ENCODE peak calls at places on chromosomes 1 and 21, in seven cellular contexts. R, E, M, K, G, H and O are unnamed samples. For H3K4me1 and H3K9me3, the result is how much of the 10 kb centered on the place peaks cover.

GRCh38 chr1:220791287-220791686 is 4.6 kb downstream of the MTARC1 start:
- DNase-seq in R (no peak), E (no peak), M (no peak), K (no peak), G (no peak), H (no peak), O (no peak)

GRCh38 chr21:35051287-35051818 is 2.3 kb upstream of the RUNX1 start:
- DNase-seq in R (peak), E (no peak), M (peak), K (peak), G (peak), H (peak), O (peak)

GRCh38 chr1:1073743-1074587 is at the start of gene RNF223:
- DNase-seq in R (no peak), E (no peak), M (no peak), K (no peak), G (no peak), H (peak), O (no peak)

GRCh38 chr21:15788847-15789548 is 59.2 kb downstream of the USP25 start:
- DNase-seq in R (no peak), E (no peak), M (no peak), K (peak), G (no peak), H (no peak), O (no peak)

GRCh38 chr1:224691526-224691925 is 75.4 kb downstream of the CNIH3 start:
- DNase-seq in R (no peak), E (no peak), M (no peak), K (no peak), G (no peak), H (no peak), O (no peak)

GRCh38 chr1:13512472-13512871 is 1.3 kb downstream of the LRRC38 start:
- DNase-seq in R (no peak), E (no peak), M (no peak), K (no peak), G (no peak), H (no peak), O (no peak)

GRCh38 chr21:44927587-44928461 is 7.1 kb upstream of the ITGB2 start:
- DNase-seq in R (no peak), E (no peak), M (no peak), K (peak), G (no peak), H (no peak), O (peak)

GRCh38 chr1:10107985-10108663 is 75.4 kb downstream of the UBE4B start:
- DNase-seq in R (no peak), E (peak), M (no peak), K (peak), G (no peak), H (peak), O (no peak)

GRCh38 chr1:116940809-116941640 is 31.3 kb downstream of the PTGFRN start:
- DNase-seq in R (no peak), E (no peak), M (no peak), K (no peak), G (no peak), H (no peak), O (no peak)

GRCh38 chr1:47317841-47318240 is 3.9 kb upstream of the STIL start:
- DNase-seq in R (no peak), E (no peak), M (no peak), K (peak), G (no peak), H (no peak), O (no peak)

DNA sequence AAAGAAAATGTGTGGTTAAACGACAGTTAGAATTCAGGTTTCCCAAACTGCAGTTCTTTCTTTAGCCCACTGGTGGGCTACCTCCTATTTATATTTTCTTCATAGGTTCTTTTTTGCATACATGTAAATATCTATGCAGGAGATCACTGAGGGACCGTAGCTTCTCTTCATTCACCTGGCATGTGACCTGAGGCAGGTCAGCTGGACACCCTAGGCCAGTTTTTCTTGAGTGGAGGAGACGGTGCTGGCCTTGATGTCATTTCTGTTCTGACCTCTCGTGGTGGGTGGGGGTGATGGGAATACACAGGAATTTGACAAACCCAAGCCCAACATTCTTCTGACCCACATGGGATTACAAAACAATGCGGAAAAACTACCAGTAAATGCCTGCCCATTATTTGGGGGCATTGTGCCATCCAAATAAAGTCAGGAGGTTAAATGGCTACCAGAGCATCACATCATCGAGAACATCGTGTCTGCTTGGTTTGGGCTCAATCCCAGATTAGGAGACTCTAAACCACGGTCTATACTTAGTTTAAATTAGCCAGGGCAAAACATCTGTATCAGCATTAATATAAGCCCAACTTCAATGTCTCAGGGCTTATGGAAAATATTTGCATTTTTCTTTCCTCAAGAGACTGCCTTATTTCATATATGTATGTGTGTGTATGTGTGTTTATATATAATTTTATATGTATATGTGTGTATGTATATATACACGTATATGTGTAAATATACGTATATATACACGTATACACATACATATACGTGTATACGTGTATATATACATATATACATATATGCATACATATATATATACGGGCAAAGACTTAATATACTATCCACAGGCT is 7.4 kb upstream of the IRF2BP2 start:
- DNase-seq in R (no peak), E (no peak), M (no peak), K (peak), G (no peak), H (no peak), O (no peak)
- H3K27ac ChIP-seq in R (peak), E (peak), M (no peak), K (peak), G (no peak), H (no peak), O (no peak)

GRCh38 chr1:160704250-160704649 is 7.4 kb downstream of the CD48 start:
- DNase-seq in R (no peak), E (no peak), M (peak), K (no peak), G (peak), H (no peak), O (no peak)
- H3K4me1 ChIP-seq in R (under half), E (under half), M (under half), K (under half), G (under half), H (under half), O (half or more)

DNA sequence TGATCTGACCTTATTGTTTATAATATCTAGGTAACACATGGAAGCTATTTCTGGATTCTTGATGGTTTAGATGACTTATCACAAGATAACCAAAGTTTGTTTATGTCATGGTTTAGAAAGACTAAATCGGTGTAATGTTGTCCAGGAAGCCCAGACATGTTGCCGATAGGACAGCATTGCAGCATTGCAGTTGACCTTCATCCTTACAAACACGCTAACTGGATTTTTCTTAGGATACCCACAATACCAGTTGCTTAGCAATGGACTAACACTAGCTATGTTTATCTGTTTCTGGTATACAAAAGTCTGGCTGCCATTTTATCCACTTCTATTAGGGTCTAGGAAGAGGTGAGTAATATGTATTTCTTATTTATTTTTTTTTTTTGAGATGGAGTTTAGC is 11.7 kb upstream of the DPH5 start:
- DNase-seq in R (no peak), E (no peak), M (no peak), K (no peak), G (no peak), H (no peak), O (no peak)
- H3K9me3 ChIP-seq in R (under half), E (under half), M (under half), K (under half), G (under half), H (under half), O (under half)

GRCh38 chr1:152042030-152042429 is 5.2 kb upstream of the S100A11 start:
- DNase-seq in R (no peak), E (no peak), M (no peak), K (no peak), G (no peak), H (no peak), O (no peak)

GRCh38 chr1:152043870-152044269 is 7.1 kb upstream of the S100A11 start:
- DNase-seq in R (no peak), E (no peak), M (no peak), K (no peak), G (no peak), H (no peak), O (no peak)

GRCh38 chr1:152047954-152048640 is 11.3 kb upstream of the S100A11 start:
- DNase-seq in R (peak), E (peak), M (peak), K (peak), G (peak), H (peak), O (peak)

GRCh38 chr1:152047607-152047953 is 10.8 kb upstream of the S100A11 start:
- DNase-seq in R (no peak), E (no peak), M (peak), K (peak), G (peak), H (peak), O (peak)

DNA sequence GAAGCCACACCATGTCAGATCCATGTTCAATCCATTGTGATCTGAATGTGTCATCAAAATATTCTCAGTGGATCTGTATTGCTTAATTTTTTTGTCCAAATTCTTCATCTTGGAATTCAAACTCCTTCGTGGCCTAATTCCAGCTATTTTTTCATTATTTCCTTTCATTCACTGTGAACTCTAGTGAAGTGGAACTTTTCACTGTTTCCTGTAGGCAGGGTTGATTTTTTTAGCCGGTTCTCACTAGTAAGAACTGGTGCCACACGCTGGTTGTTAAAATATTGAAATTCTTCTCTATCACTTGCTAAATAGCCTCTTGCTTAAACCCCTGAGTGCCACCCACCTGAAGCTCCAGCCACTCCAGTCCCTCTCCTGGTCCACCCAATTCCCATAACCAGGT is 7.6 kb upstream of the S100A11 start:
- DNase-seq in R (no peak), E (no peak), M (no peak), K (no peak), G (no peak), H (no peak), O (no peak)
- H3K27ac ChIP-seq in R (no peak), E (no peak), M (no peak), K (no peak), G (no peak), H (no peak), O (no peak)

GRCh38 chr1:202274611-202275010 is 67.1 kb downstream of the UBE2T start:
- DNase-seq in R (no peak), E (no peak), M (no peak), K (no peak), G (no peak), H (peak), O (no peak)
- H3K4me1 ChIP-seq in R (under half), E (under half), M (under half), K (under half), G (under half), H (under half), O (under half)

GRCh38 chr1:80384960-80385359 is 1378.4 kb upstream of the ADGRL4 start:
- DNase-seq in R (no peak), E (no peak), M (no peak), K (no peak), G (no peak), H (no peak), O (no peak)

GRCh38 chr1:80384037-80384830 is 1377.7 kb upstream of the ADGRL4 start:
- DNase-seq in R (no peak), E (no peak), M (no peak), K (peak), G (no peak), H (no peak), O (no peak)
- H3K9me3 ChIP-seq in R (under half), E (under half), M (under half), K (under half), G (under half), H (under half), O (under half)

GRCh38 chr1:167621780-167622179 is 8.3 kb upstream of the RCSD1 start:
- DNase-seq in R (no peak), E (no peak), M (no peak), K (no peak), G (no peak), H (no peak), O (no peak)
- H3K27ac ChIP-seq in R (no peak), E (no peak), M (no peak), K (no peak), G (no peak), H (no peak), O (peak)

GRCh38 chr1:12342261-12343003 is 112.6 kb downstream of the VPS13D start:
- DNase-seq in R (no peak), E (no peak), M (peak), K (no peak), G (no peak), H (no peak), O (no peak)

GRCh38 chr1:12341667-12342066 is 111.8 kb downstream of the VPS13D start:
- DNase-seq in R (no peak), E (no peak), M (no peak), K (no peak), G (no peak), H (no peak), O (no peak)

GRCh38 chr1:12345350-12346217 is 115.8 kb downstream of the VPS13D start:
- DNase-seq in R (no peak), E (no peak), M (no peak), K (no peak), G (no peak), H (no peak), O (no peak)

GRCh38 chr1:12344611-12345299 is 114.9 kb downstream of the VPS13D start:
- DNase-seq in R (no peak), E (no peak), M (peak), K (no peak), G (peak), H (no peak), O (no peak)

GRCh38 chr1:12343823-12344487 is 114.1 kb downstream of the VPS13D start:
- DNase-seq in R (no peak), E (no peak), M (no peak), K (no peak), G (no peak), H (no peak), O (no peak)
- H3K4me1 ChIP-seq in R (under half), E (under half), M (half or more), K (under half), G (under half), H (under half), O (under half)

GRCh38 chr21:7947422-7947821 is 2574.0 kb upstream of the TPTE start:
- DNase-seq in R (no peak), E (no peak), M (no peak), K (no peak), G (no peak), H (no peak), O (no peak)
- H3K9me3 ChIP-seq in R (half or more), E (under half), M (under half), K (half or more), G (under half), H (half or more), O (half or more)